ENCODE peak calls at places on chromosome 10, in five cellular contexts. D, N, I, H and L are unnamed samples. For H3K4me1 and H3K9me3, the result is how much of the 10 kb centered on the place peaks cover.

GRCh38 chr10:105699504-105699903 is 1058.4 kb downstream of the SORCS3 start:
- DNase-seq in D (no peak), N (no peak), I (no peak), H (no peak), L (no peak)

GRCh38 chr10:77179015-77179695 is 458.5 kb downstream of the KCNMA1 start:
- DNase-seq in D (peak), N (no peak), I (peak), H (no peak), L (peak)

GRCh38 chr10:65416094-65416493 is 1509.7 kb upstream of the LRRTM3 start:
- DNase-seq in D (no peak), N (no peak), I (no peak), H (no peak), L (no peak)

GRCh38 chr10:15621116-15621515 is 98.6 kb downstream of the ITGA8 start:
- DNase-seq in D (no peak), N (no peak), I (no peak), H (no peak), L (no peak)

GRCh38 chr10:102413053-102413705 is 5.4 kb downstream of the PSD start:
- DNase-seq in D (no peak), N (no peak), I (no peak), H (no peak), L (no peak)

GRCh38 chr10:122044713-122045112 is 55.8 kb downstream of the TACC2 start:
- DNase-seq in D (peak), N (no peak), I (peak), H (no peak), L (peak)

GRCh38 chr10:126877390-126877789 is 27.8 kb upstream of the DOCK1 start:
- DNase-seq in D (no peak), N (no peak), I (no peak), H (no peak), L (no peak)

GRCh38 chr10:58576736-58577366 is 64.2 kb downstream of the BICC1 start:
- DNase-seq in D (no peak), N (no peak), I (no peak), H (no peak), L (no peak)

GRCh38 chr10:81696609-81697388 is 178.2 kb upstream of the NRG3 start:
- DNase-seq in D (no peak), N (no peak), I (no peak), H (no peak), L (no peak)

GRCh38 chr10:114239117-114239993 is at the start of gene VWA2:
- DNase-seq in D (no peak), N (no peak), I (no peak), H (no peak), L (no peak)

GRCh38 chr10:22158426-22158825 is 59.4 kb downstream of the EBLN1 start:
- DNase-seq in D (no peak), N (no peak), I (no peak), H (no peak), L (no peak)

GRCh38 chr10:16105082-16105481 is 244.8 kb upstream of the MINDY3 start:
- DNase-seq in D (no peak), N (no peak), I (no peak), H (no peak), L (no peak)

GRCh38 chr10:104622598-104623209 is 18.4 kb upstream of the SORCS3 start:
- DNase-seq in D (no peak), N (no peak), I (no peak), H (peak), L (no peak)

GRCh38 chr10:7408494-7409044 is 2.3 kb downstream of the SFMBT2 start:
- DNase-seq in D (peak), N (peak), I (peak), H (no peak), L (peak)

GRCh38 chr10:75032119-75032518 is 79.3 kb upstream of the SAMD8 start:
- DNase-seq in D (no peak), N (no peak), I (no peak), H (no peak), L (no peak)

GRCh38 chr10:99775850-99776249 is 6.6 kb upstream of the ABCC2 start:
- DNase-seq in D (peak), N (no peak), I (no peak), H (peak), L (no peak)

GRCh38 chr10:22148956-22149355 is 68.9 kb downstream of the EBLN1 start:
- DNase-seq in D (peak), N (no peak), I (no peak), H (no peak), L (no peak)

GRCh38 chr10:42984035-42984610 is 92.7 kb upstream of the RET start:
- DNase-seq in D (no peak), N (peak), I (peak), H (no peak), L (no peak)

GRCh38 chr10:17029581-17030271 is 99.9 kb downstream of the CUBN start:
- DNase-seq in D (peak), N (peak), I (peak), H (peak), L (peak)

GRCh38 chr10:125006921-125007391 is 65.0 kb downstream of the ZRANB1 start:
- DNase-seq in D (peak), N (peak), I (no peak), H (no peak), L (peak)

GRCh38 chr10:98269435-98269912 is 1.5 kb upstream of the LOXL4 start:
- DNase-seq in D (peak), N (peak), I (peak), H (peak), L (peak)

GRCh38 chr10:33897255-33897893 is 562.9 kb upstream of the NRP1 start:
- DNase-seq in D (peak), N (no peak), I (no peak), H (no peak), L (no peak)

GRCh38 chr10:128525444-128525843 is 399.2 kb upstream of the MKI67 start:
- DNase-seq in D (no peak), N (no peak), I (no peak), H (no peak), L (no peak)

GRCh38 chr10:15585303-15585715 is 134.4 kb downstream of the ITGA8 start:
- DNase-seq in D (peak), N (no peak), I (peak), H (peak), L (peak)

GRCh38 chr10:44466236-44466635 is 81.3 kb upstream of the CXCL12 start:
- DNase-seq in D (peak), N (no peak), I (no peak), H (no peak), L (no peak)

GRCh38 chr10:34702093-34702952 is 112.8 kb downstream of the PARD3 start:
- DNase-seq in D (no peak), N (no peak), I (no peak), H (no peak), L (no peak)

GRCh38 chr10:108180883-108181282 is 1016.4 kb upstream of the SORCS1 start:
- DNase-seq in D (no peak), N (no peak), I (no peak), H (no peak), L (no peak)

GRCh38 chr10:115727114-115727513 is 545.9 kb downstream of the GFRA1 start:
- DNase-seq in D (no peak), N (no peak), I (no peak), H (no peak), L (no peak)

GRCh38 chr10:58334817-58335305 is at the start of gene UBE2D1:
- DNase-seq in D (peak), N (peak), I (peak), H (peak), L (peak)

GRCh38 chr10:20708305-20708704 is 188.8 kb downstream of the NEBL start:
- DNase-seq in D (no peak), N (no peak), I (no peak), H (no peak), L (no peak)

GRCh38 chr10:121926669-121927360 is 1.0 kb downstream of the ATE1 start:
- DNase-seq in D (no peak), N (no peak), I (no peak), H (no peak), L (no peak)

GRCh38 chr10:23694921-23695824 is 256.3 kb downstream of the OTUD1 start:
- DNase-seq in D (no peak), N (no peak), I (no peak), H (no peak), L (no peak)

GRCh38 chr10:101467286-101467770 is 113.4 kb downstream of the BTRC start:
- DNase-seq in D (peak), N (no peak), I (peak), H (peak), L (peak)

GRCh38 chr10:17423641-17424186 is 30.7 kb downstream of the ST8SIA6 start:
- DNase-seq in D (no peak), N (no peak), I (no peak), H (no peak), L (no peak)

GRCh38 chr10:71212249-71213126 is at the start of gene UNC5B:
- DNase-seq in D (peak), N (peak), I (peak), H (peak), L (peak)
- H3K27ac ChIP-seq in D (peak), N (peak), I (peak), H (no peak), L (peak)

DNA sequence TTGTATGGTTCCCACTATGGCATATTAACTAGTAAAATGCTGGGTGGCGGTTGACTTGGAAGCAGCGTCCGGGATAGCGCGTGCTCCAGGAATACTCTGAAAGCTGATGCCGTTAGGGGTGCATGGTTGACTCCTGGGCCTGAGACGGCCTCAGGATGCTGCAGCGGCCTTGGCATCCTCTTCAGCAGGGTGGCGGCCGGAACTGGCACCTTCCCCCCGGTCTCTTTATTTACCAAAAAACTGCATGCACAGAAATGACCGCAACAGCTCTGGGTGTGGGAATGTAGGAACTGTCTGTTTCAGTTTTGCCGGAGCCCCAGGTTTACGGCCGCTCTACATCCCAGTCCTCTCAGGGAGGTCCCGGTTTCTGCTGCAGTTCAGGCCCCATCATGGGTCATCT is 28.8 kb downstream of the PFKP start:
- DNase-seq in D (no peak), N (no peak), I (no peak), H (no peak), L (no peak)
- H3K4me1 ChIP-seq in D (under half), N (under half), I (under half), H (under half), L (under half)

GRCh38 chr10:130300608-130301025 is 164.4 kb downstream of the GLRX3 start:
- DNase-seq in D (no peak), N (no peak), I (no peak), H (no peak), L (peak)

DNA sequence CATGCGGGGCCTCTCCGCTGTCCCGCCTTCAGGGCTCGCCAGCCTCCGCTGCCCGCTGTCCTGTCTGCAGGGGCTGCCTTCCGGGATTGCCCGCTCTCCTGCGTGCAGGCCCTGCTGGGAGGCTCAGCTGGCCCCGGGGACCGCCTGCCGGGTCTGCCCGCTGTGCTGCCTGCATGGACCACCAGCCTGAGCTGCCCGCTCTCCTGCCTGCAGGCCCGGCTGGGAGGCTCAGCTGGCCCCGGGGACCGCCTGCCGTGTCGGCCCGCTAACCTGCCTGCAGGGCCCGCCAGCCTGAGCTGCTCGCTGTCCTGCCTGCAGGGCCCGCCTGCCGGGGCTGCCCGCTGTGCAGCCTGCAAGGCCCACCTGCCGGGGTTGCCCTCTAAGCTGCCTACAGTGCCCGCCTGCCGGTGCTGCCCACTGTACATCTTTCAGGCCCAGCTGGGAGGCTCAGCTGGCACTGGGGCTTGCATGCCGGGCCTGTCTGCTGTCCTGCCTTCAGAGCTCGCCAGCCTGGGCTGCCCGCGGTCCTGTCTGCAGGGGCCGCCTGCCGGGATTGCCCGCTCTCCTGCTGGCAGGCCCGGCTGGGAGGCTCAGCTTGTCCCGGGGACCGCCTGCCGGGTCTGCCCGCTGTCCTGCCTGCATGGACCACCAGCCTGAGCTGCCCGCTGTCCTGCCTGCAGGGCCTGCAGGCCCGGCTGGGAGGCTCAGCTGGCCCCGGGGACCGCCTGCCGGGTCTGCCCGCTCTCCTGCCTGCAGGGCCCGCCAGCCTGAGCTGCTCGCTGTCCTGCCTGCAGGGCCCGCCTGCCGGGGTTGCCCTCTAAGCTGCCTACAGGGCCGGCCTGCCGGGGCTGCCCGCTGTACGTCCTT is 165.1 kb downstream of the GLRX3 start:
- DNase-seq in D (no peak), N (no peak), I (no peak), H (no peak), L (peak)
- H3K9me3 ChIP-seq in D (under half), N (under half), I (under half), H (half or more), L (half or more)

DNA sequence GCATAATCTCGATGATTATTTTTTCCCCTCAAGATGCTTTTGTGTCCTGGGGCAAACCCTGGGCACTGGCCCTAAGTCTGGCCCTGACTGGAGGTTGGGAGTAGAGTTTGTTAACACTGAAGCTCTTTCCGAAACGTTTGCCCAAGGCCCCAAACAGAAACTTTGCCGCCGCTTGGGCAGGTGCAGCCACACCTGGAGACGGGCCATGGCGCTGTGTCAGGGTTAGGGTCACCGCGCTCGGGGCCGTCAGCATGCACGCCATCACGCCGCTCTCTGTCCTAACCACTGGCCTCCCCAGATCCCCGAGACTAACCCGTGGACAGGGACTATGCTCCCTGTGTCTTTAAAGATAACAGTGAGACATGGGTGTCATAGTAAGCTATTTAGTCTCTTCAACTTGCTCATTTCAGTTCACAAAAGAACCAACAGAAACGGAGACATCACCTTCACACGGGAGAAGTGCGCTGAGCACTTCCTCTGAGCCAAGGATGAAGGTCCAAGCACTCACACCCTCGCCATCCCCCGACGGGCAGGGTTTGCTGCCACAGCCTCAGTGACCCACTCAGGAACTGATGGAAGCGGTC is 85.3 kb upstream of the DIP2C start:
- DNase-seq in D (no peak), N (no peak), I (no peak), H (no peak), L (no peak)
- H3K27ac ChIP-seq in D (no peak), N (no peak), I (no peak), H (no peak), L (no peak)